ENCODE peak calls at places on chromosomes 5 and 9, in six cellular contexts. P is GM12892, W is HCT116, A is GM12878, G is SK-N-SH, L is breast epithelium. V is an unnamed sample.

GRCh38 chr5:96516631-96517071 is 83.6 kb upstream of the PCSK1 start:
- DNase-seq in P (no peak), G (no peak), A (no peak), L (no peak), W (no peak), V (no peak)

GRCh38 chr9:5884191-5884590 is 6.5 kb upstream of the MLANA start:
- DNase-seq in A (no peak), L (no peak), G (no peak), P (no peak), W (no peak), V (no peak)

GRCh38 chr5:175556794-175557193 is 78.4 kb downstream of the SFXN1 start:
- DNase-seq in W (no peak), P (no peak), A (no peak), L (no peak), G (no peak), V (no peak)

GRCh38 chr5:154505567-154505966 is 27.5 kb upstream of the HAND1 start:
- DNase-seq in P (no peak), G (peak; percentile 83), A (no peak), W (no peak), L (no peak), V (no peak)

GRCh38 chr9:18184034-18184800 is 289.7 kb upstream of the ADAMTSL1 start:
- DNase-seq in W (no peak), A (no peak), P (no peak), L (no peak), G (no peak), V (no peak)

GRCh38 chr5:57524661-57525060 is 42.0 kb upstream of the ACTBL2 start:
- DNase-seq in P (no peak), W (no peak), L (no peak), A (no peak), G (no peak), V (no peak)

GRCh38 chr5:173512637-173513435 is 103.6 kb downstream of the BOD1 start:
- DNase-seq in W (no peak), L (no peak), A (peak; percentile 13), G (no peak), P (no peak), V (no peak)

GRCh38 chr9:91495450-91495849 is 71.8 kb upstream of the NFIL3 start:
- DNase-seq in L (no peak), G (no peak), P (no peak), W (no peak), A (no peak), V (no peak)

GRCh38 chr9:134396258-134396742 is 70.0 kb downstream of the RXRA start:
- DNase-seq in W (no peak), A (peak; percentile 72), P (peak; percentile 87), L (no peak), G (no peak), V (no peak)

GRCh38 chr9:115350548-115350947 is 232.6 kb upstream of the TNC start:
- DNase-seq in W (no peak), P (no peak), A (no peak), G (no peak), L (no peak), V (no peak)

GRCh38 chr5:141695627-141696180 is 13.7 kb upstream of the ARAP3 start:
- DNase-seq in P (no peak), A (no peak), G (peak; percentile 50), W (no peak), L (peak; percentile 32), V (no peak)

GRCh38 chr5:91137647-91138046 is 245.5 kb downstream of the ARRDC3 start:
- DNase-seq in W (no peak), L (no peak), G (no peak), P (no peak), A (no peak), V (no peak)

GRCh38 chr5:91142819-91143218 is 240.3 kb downstream of the ARRDC3 start:
- DNase-seq in P (no peak), G (no peak), L (no peak), A (no peak), W (no peak), V (no peak)

GRCh38 chr5:91141642-91142041 is 241.5 kb downstream of the ARRDC3 start:
- DNase-seq in P (no peak), G (no peak), L (no peak), A (no peak), W (no peak), V (no peak)

GRCh38 chr5:91140657-91141056 is 242.5 kb downstream of the ARRDC3 start:
- DNase-seq in A (no peak), L (no peak), G (no peak), P (no peak), W (no peak), V (no peak)

DNA sequence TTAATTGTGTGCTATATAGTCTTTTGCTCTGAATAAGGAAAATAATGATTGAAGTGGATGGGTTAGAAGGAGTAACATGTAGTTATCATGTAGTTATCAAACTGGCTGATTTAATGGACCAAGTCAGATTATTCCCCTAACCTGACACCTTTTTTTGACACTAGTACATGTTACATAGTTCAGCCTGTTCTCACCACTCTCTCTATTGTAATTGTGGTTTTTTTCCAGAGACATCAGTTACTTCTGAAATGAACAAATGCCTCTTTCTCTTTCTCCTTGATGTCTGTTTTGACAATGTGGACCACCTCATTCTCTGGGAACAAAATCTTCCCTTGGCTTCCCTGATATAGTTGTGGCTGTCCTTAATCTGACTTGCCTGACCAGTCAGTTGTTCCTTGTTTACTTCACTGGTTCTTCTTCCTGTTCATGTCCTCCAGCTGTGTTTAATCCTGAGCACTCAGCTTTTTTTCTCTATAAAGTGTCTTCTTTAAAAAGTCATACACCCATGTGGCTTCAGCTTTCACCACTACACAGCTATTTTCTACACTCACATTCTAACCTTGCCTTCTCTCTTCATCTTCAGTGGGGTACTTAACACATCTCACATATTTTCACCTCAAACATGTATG is 243.4 kb downstream of the ARRDC3 start:
- DNase-seq in G (no peak), L (no peak), A (no peak), W (no peak), P (no peak), V (no peak)
- TF ChIP-seq POLR2AphosphoS5 in G (no peak), L (peak; percentile 11), A (no peak), W (no peak), P (no peak), V (no peak)

GRCh38 chr5:176662371-176663333 is 15.4 kb downstream of the TSPAN17 start:
- DNase-seq in W (no peak), L (no peak), P (no peak), G (peak; percentile 86), A (no peak), V (no peak)

GRCh38 chr5:176661676-176662075 is 14.4 kb downstream of the TSPAN17 start:
- DNase-seq in P (no peak), G (no peak), W (no peak), A (no peak), L (no peak), V (no peak)

GRCh38 chr5:176659860-176660461 is 12.7 kb downstream of the TSPAN17 start:
- DNase-seq in P (no peak), G (no peak), L (no peak), A (no peak), W (no peak), V (no peak)

GRCh38 chr5:176660530-176660859 is 13.2 kb downstream of the TSPAN17 start:
- DNase-seq in L (no peak), A (no peak), G (no peak), W (no peak), P (no peak), V (no peak)

DNA sequence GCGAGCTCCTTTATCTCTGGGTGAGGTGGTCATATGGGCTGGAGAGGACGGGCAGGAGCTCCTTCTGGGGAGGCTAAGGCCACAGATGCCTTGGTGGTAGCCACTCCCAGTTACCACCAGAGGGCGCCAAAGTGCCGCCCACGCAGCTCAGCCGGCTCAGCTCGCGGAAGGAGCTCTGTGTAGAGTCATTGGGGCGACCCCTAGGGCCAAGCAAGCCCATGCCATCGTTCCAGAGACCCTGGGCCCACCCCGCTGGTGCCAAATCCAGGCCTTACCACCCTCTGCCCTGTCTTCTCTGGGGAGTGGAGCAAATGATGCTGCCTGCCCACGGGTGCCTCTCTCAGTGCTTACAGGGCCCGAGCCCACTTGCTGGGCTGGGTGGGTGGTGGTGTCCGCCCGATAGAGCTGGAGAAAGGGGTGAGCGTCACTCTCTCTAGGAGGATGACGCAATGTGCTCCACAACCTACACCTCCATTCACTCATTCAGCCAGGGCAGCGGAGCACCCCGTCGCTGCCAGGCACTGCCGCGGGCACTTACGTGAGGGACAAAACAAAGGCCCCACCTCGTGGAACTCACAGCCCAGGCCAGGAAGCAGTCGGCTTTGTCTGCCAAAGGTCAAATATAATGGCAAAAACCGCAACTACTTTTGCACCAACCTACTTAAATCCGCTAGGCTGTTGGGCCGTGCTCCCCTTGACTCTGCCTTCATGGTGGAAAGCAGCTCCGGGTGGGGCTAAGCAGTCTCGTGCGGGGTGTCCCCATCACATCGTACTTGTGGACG is 13.8 kb downstream of the TSPAN17 start:
- DNase-seq in P (peak; percentile 97), G (peak; percentile 92), L (peak; percentile 31), W (peak; percentile 49), A (peak; percentile 16), V (peak; percentile 90)
- TF ChIP-seq POLR2AphosphoS5 in P (no peak), G (no peak), L (no peak), W (no peak), A (no peak), V (no peak)

DNA sequence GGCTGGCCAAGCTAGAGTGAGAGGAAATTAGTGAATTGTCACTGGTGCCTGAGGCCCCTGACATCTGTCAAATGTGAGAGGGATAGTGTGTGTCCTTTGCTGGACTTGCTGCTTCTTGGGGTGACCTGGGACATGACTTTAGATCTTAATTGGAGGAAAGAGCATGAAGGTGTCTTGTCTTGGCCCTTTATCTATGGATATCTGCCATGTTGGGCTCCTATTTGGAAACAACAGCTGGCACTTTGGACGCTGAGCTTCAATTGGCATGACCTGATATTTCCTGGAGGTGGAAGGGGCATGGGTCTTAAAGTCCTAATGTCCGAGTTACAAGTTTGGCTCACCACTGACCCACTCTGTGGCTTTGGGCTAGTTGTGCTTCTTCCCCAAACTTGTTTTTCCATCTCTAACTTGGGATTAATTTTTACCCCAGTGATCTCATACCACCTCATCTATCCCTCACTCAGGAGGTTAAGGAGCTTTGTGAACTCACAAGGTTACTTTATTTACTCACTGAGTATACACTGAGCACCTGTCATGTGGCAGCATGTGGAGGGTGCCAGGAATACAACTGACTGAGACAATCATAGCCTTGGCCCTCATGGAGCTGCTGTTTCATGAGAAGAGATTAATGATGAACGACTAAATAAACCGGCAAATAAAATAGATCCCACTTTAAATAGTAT is 30.1 kb upstream of the CXCL14 start:
- DNase-seq in G (no peak), L (no peak), A (no peak), W (no peak), P (no peak), V (no peak)
- TF ChIP-seq POLR2AphosphoS5 in G (no peak), L (no peak), A (no peak), W (no peak), P (no peak), V (no peak)

GRCh38 chr9:96163712-96164111 is 138.3 kb downstream of the HSD17B3 start:
- DNase-seq in W (no peak), A (no peak), L (no peak), P (no peak), G (no peak), V (no peak)
- TF ChIP-seq POLR2AphosphoS5 in W (no peak), A (no peak), L (no peak), P (no peak), G (no peak), V (no peak)